ENCODE peak calls at places on chromosome 9, in ten cellular contexts. U is mesenchymal stem cell, G is GM23248, H is upper lobe of left lung, E is fibroblast of lung, I is mammary epithelial cell, F is A549, D is tibial artery, Q is PC-3, J is GM23338. P is an unnamed sample.

GRCh38 chr9:123339666-123340414 is 16.2 kb upstream of the CRB2 start:
- DNase-seq in U (no peak), G (no peak), H (peak; percentile 53), E (peak; percentile 40), I (no peak), F (no peak), D (no peak), Q (peak; percentile 23), J (no peak), P (peak; percentile 9)

GRCh38 chr9:35114921-35115341 is 731 bp downstream of the ATOSB start:
- DNase-seq in U (peak; percentile 79), G (peak; percentile 82), H (peak; percentile 83), E (no peak), I (peak; percentile 59), F (no peak), D (peak; percentile 86), Q (peak; percentile 27), J (peak; percentile 40), P (peak; percentile 22)

GRCh38 chr9:38687389-38687842 is 32.5 kb downstream of the FAM240B start:
- DNase-seq in U (peak; percentile 38), G (no peak), H (peak; percentile 83), E (peak; percentile 32), I (peak; percentile 54), F (peak; percentile 58), D (no peak), Q (peak; percentile 44), J (peak; percentile 46), P (no peak)

GRCh38 chr9:99140685-99141314 is 35.9 kb downstream of the TGFBR1 start:
- DNase-seq in U (peak; percentile 80), G (peak; percentile 71), H (peak; percentile 39), E (peak; percentile 47), I (peak; percentile 16), F (peak; percentile 44), D (no peak), Q (peak; percentile 51), J (peak; percentile 75), P (peak; percentile 40)

GRCh38 chr9:104776787-104777186 is 12.9 kb downstream of the NIPSNAP3B start:
- DNase-seq in U (no peak), G (peak; percentile 60), H (no peak), E (peak; percentile 56), I (no peak), F (no peak), D (no peak), Q (no peak), J (no peak), P (no peak)

GRCh38 chr9:112570731-112571167 is 84.1 kb downstream of the KIAA1958 start:
- DNase-seq in U (no peak), G (no peak), H (no peak), E (no peak), I (no peak), F (no peak), D (no peak), Q (no peak), J (no peak), P (no peak)

GRCh38 chr9:91160181-91160580 is 201.5 kb downstream of the AUH start:
- DNase-seq in U (no peak), G (no peak), H (no peak), E (no peak), I (no peak), F (no peak), D (no peak), Q (no peak), J (peak; percentile 25), P (no peak)

GRCh38 chr9:281753-282645 is 67.3 kb downstream of the DOCK8 start:
- DNase-seq in U (no peak), G (no peak), H (no peak), E (no peak), I (no peak), F (no peak), D (no peak), Q (no peak), J (no peak), P (peak; percentile 39)

GRCh38 chr9:28073278-28073677 is 500.0 kb upstream of the C9orf72 start:
- DNase-seq in U (peak; percentile 72), G (peak; percentile 72), H (no peak), E (peak; percentile 16), I (peak; percentile 32), F (peak; percentile 3), D (no peak), Q (peak; percentile 62), J (peak; percentile 84), P (no peak)

GRCh38 chr9:107711528-107711927 is 222.0 kb upstream of the KLF4 start:
- DNase-seq in U (peak; percentile 66), G (peak; percentile 85), H (no peak), E (peak; percentile 89), I (peak; percentile 88), F (peak; percentile 45), D (no peak), Q (peak; percentile 97), J (no peak), P (no peak)

GRCh38 chr9:33453999-33454660 is 6.7 kb upstream of the AQP3 start:
- DNase-seq in U (no peak), G (no peak), H (no peak), E (no peak), I (no peak), F (no peak), D (no peak), Q (no peak), J (no peak), P (no peak)

GRCh38 chr9:126684965-126685465 is 71.3 kb downstream of the LMX1B start:
- DNase-seq in U (no peak), G (no peak), H (no peak), E (no peak), I (peak; percentile 55), F (no peak), D (no peak), Q (no peak), J (no peak), P (no peak)

GRCh38 chr9:38622083-38622674 is 1.8 kb upstream of the ANKRD18A start:
- DNase-seq in U (peak; percentile 17), G (peak; percentile 12), H (peak; percentile 33), E (no peak), I (no peak), F (peak; percentile 54), D (no peak), Q (peak; percentile 59), J (peak; percentile 65), P (no peak)

GRCh38 chr9:16386579-16387077 is 483.8 kb downstream of the BNC2 start:
- DNase-seq in U (no peak), G (no peak), H (no peak), E (no peak), I (no peak), F (no peak), D (no peak), Q (no peak), J (peak; percentile 21), P (no peak)

GRCh38 chr9:114551750-114552685 is 35.6 kb upstream of the ATP6V1G1 start:
- DNase-seq in U (peak; percentile 99), G (peak; percentile 99), H (peak; percentile 66), E (peak; percentile 99), I (peak; percentile 99), F (peak; percentile 97), D (peak; percentile 82), Q (peak; percentile 98), J (no peak), P (no peak)

GRCh38 chr9:124660341-124660801 is 110.7 kb downstream of the NR6A1 start:
- DNase-seq in U (peak; percentile 77), G (peak; percentile 72), H (no peak), E (peak; percentile 81), I (peak; percentile 67), F (no peak), D (no peak), Q (peak; percentile 23), J (peak; percentile 25), P (no peak)

DNA sequence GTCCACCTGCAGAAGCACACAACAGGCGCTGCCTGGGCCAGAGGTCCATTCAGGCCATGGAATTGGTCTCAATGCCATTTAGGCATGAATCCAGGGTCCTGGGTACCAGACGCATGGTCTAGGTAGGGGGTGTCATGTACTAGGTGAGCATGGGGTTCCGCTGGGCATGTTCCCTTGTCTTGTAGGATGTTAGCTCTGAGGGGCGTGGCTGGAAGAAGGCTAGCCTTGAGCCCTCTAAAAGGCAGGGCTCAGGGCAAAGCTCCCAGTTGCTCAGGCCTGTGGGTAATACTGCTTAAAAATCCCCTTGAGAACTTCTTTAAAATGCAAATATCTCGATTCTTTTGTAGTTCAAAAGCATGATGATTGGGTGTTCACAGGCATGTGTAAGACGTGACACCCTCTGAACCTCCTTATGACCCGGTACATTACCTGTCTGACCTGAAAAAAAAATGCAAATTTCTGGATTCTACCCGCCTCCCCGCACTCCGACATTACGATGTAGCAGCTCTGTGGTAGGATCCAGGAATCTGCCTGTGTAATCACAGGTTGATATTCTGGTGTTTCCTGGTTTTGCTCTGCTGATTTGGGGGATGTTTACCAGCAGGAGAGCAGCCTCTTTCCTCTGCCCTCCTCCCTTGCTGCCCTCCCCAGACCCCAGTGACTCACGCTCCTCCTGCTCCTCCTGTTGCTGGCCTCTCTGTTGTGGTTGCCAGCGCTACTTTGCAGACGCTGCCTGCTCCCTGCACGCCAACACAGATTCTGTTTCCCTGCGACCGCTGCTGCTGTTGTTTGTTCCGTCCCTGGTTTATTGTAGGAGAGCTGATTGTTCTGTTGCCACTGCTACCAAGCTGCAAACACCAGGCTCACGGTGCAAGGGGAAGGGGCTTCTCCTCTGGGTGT is 5.7 kb downstream of the TMC1 start:
- DNase-seq in U (peak; percentile 97), G (peak; percentile 98), H (peak; percentile 84), E (peak; percentile 95), I (peak; percentile 88), F (peak; percentile 75), D (peak; percentile 79), Q (peak; percentile 84), J (peak; percentile 71), P (peak; percentile 66)
- H3K4me3 ChIP-seq in U (no peak overlapping the region), G (peak overlapping the region; percentile 63), H (no peak overlapping the region), E (peak overlapping the region; percentile 19), I (no peak overlapping the region), F (peak overlapping the region; percentile 24), D (no peak overlapping the region), Q (peak overlapping the region; percentile 50), J (peak overlapping the region; percentile 29), P (peak overlapping the region; percentile 53)

DNA sequence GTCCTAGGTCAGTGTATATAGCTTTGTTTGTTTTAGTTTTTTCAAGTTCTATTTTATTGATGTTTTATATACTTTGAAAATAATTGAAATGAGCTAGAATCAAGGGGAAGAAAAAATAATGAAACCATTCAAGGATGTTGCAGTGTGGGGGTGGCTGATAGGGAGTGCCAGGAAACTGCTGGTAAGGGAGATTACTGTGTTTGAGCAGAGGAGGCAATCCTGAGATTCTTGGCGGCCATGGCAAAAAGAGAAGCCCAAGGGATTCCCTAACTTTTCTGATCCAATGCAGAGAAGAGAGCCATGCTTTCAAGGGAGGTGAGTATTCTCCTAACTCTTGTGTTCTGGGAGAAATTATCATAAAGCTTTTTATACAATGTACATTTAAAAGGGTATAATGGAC is 16.6 kb downstream of the TXNDC8 start:
- DNase-seq in U (no peak), G (peak; percentile 60), H (no peak), E (peak; percentile 52), I (no peak), F (no peak), D (no peak), Q (no peak), J (no peak), P (no peak)
- H3K27ac ChIP-seq in U (no peak overlapping the region), G (no peak overlapping the region), H (no peak overlapping the region), E (no peak overlapping the region), I (no peak overlapping the region), F (no peak overlapping the region), D (no peak overlapping the region), Q (no peak overlapping the region), J (no peak overlapping the region), P (no peak overlapping the region)

GRCh38 chr9:10208691-10209069 is 404.1 kb downstream of the PTPRD start:
- DNase-seq in U (no peak), G (no peak), H (no peak), E (no peak), I (no peak), F (no peak), D (no peak), Q (no peak), J (no peak), P (no peak)
- H3K4me3 ChIP-seq in U (no peak overlapping the region), G (peak overlapping the region; percentile 36), H (peak overlapping the region; percentile 17), E (peak overlapping the region; percentile 76), I (peak overlapping the region; percentile 6), F (peak overlapping the region; percentile 25), D (peak overlapping the region; percentile 44), Q (no peak overlapping the region), J (peak overlapping the region; percentile 43), P (no peak overlapping the region)

GRCh38 chr9:130352586-130353285 is 87.2 kb downstream of the HMCN2 start:
- DNase-seq in U (no peak), G (no peak), H (no peak), E (no peak), I (no peak), F (no peak), D (no peak), Q (peak; percentile 22), J (no peak), P (no peak)
- H3K27ac ChIP-seq in U (no peak overlapping the region), G (no peak overlapping the region), H (no peak overlapping the region), E (no peak overlapping the region), I (no peak overlapping the region), F (no peak overlapping the region), D (no peak overlapping the region), Q (peak overlapping the region; percentile 99), J (no peak overlapping the region), P (no peak overlapping the region)